ENCODE peak calls at places on chromosomes 2 and 18, in ten cellular contexts. One of them, this sample, is unnamed.
A peak's percentile ranks its signal among the peaks of the same experiment; 100 is the strongest.

GRCh38 chr18:34787931-34788532 is 77.9 kb downstream of the DTNA start:
- DNase-seq in dorsolateral prefrontal cortex: no peak
- DNase-seq in endothelial cell: peak; percentile 44
- DNase-seq in upper lobe of right lung: no peak
- DNase-seq in mammary epithelial cell: peak; percentile 42
- DNase-seq in natural killer cell: no peak
- DNase-seq in cardiac fibroblast: peak; percentile 83
- DNase-seq in choroid plexus epithelial cell: peak; percentile 83
- DNase-seq in stomach: peak; percentile 41
- DNase-seq in astrocyte of the spinal cord: peak; percentile 64
- DNase-seq in this sample: peak; percentile 19

GRCh38 chr2:190382851-190383250 is 25.3 kb upstream of the MFSD6 start:
- DNase-seq in cardiac fibroblast: peak; percentile 71
- DNase-seq in astrocyte of the spinal cord: peak; percentile 52
- DNase-seq in upper lobe of right lung: no peak
- DNase-seq in choroid plexus epithelial cell: peak; percentile 82
- DNase-seq in natural killer cell: no peak
- DNase-seq in mammary epithelial cell: peak; percentile 65
- DNase-seq in endothelial cell: no peak
- DNase-seq in stomach: no peak
- DNase-seq in dorsolateral prefrontal cortex: no peak
- DNase-seq in this sample: no peak

GRCh38 chr2:68352651-68353386 is 12.3 kb upstream of the PLEK start:
- DNase-seq in endothelial cell: no peak
- DNase-seq in mammary epithelial cell: peak; percentile 17
- DNase-seq in astrocyte of the spinal cord: no peak
- DNase-seq in upper lobe of right lung: no peak
- DNase-seq in natural killer cell: no peak
- DNase-seq in choroid plexus epithelial cell: peak; percentile 10
- DNase-seq in cardiac fibroblast: peak; percentile 50
- DNase-seq in dorsolateral prefrontal cortex: no peak
- DNase-seq in stomach: no peak
- DNase-seq in this sample: no peak

GRCh38 chr2:88329815-88330603 is 122.5 kb downstream of the FOXI3 start:
- DNase-seq in astrocyte of the spinal cord: peak; percentile 3
- DNase-seq in choroid plexus epithelial cell: peak; percentile 26
- DNase-seq in natural killer cell: no peak
- DNase-seq in endothelial cell: no peak
- DNase-seq in mammary epithelial cell: peak; percentile 81
- DNase-seq in stomach: no peak
- DNase-seq in upper lobe of right lung: no peak
- DNase-seq in cardiac fibroblast: peak; percentile 13
- DNase-seq in dorsolateral prefrontal cortex: no peak
- DNase-seq in this sample: no peak

GRCh38 chr2:241982711-241983570 is 113.4 kb downstream of the RTP5 start:
- DNase-seq in upper lobe of right lung: no peak
- DNase-seq in stomach: peak; percentile 32
- DNase-seq in astrocyte of the spinal cord: no peak
- DNase-seq in endothelial cell: no peak
- DNase-seq in mammary epithelial cell: no peak
- DNase-seq in choroid plexus epithelial cell: no peak
- DNase-seq in natural killer cell: no peak
- DNase-seq in cardiac fibroblast: no peak
- DNase-seq in dorsolateral prefrontal cortex: no peak
- DNase-seq in this sample: no peak

GRCh38 chr2:118013221-118013723 is 598 bp downstream of the CCDC93 start:
- DNase-seq in astrocyte of the spinal cord: no peak
- DNase-seq in stomach: peak; percentile 55
- DNase-seq in cardiac fibroblast: peak; percentile 22
- DNase-seq in mammary epithelial cell: peak; percentile 33
- DNase-seq in choroid plexus epithelial cell: peak; percentile 36
- DNase-seq in dorsolateral prefrontal cortex: peak; percentile 66
- DNase-seq in natural killer cell: peak; percentile 39
- DNase-seq in endothelial cell: peak; percentile 54
- DNase-seq in upper lobe of right lung: peak; percentile 86
- DNase-seq in this sample: no peak

GRCh38 chr18:50099725-50100414 is 95.1 kb downstream of the MYO5B start:
- DNase-seq in cardiac fibroblast: peak; percentile 9
- DNase-seq in choroid plexus epithelial cell: peak; percentile 25
- DNase-seq in stomach: no peak
- DNase-seq in natural killer cell: no peak
- DNase-seq in mammary epithelial cell: peak; percentile 98
- DNase-seq in upper lobe of right lung: no peak
- DNase-seq in astrocyte of the spinal cord: peak; percentile 52
- DNase-seq in endothelial cell: no peak
- DNase-seq in dorsolateral prefrontal cortex: no peak
- DNase-seq in this sample: peak; percentile 3

GRCh38 chr2:177340158-177340557 is 52.4 kb upstream of the AGPS start:
- DNase-seq in stomach: no peak
- DNase-seq in dorsolateral prefrontal cortex: no peak
- DNase-seq in upper lobe of right lung: no peak
- DNase-seq in astrocyte of the spinal cord: no peak
- DNase-seq in endothelial cell: no peak
- DNase-seq in mammary epithelial cell: no peak
- DNase-seq in cardiac fibroblast: no peak
- DNase-seq in choroid plexus epithelial cell: no peak
- DNase-seq in natural killer cell: no peak
- DNase-seq in this sample: no peak

DNA sequence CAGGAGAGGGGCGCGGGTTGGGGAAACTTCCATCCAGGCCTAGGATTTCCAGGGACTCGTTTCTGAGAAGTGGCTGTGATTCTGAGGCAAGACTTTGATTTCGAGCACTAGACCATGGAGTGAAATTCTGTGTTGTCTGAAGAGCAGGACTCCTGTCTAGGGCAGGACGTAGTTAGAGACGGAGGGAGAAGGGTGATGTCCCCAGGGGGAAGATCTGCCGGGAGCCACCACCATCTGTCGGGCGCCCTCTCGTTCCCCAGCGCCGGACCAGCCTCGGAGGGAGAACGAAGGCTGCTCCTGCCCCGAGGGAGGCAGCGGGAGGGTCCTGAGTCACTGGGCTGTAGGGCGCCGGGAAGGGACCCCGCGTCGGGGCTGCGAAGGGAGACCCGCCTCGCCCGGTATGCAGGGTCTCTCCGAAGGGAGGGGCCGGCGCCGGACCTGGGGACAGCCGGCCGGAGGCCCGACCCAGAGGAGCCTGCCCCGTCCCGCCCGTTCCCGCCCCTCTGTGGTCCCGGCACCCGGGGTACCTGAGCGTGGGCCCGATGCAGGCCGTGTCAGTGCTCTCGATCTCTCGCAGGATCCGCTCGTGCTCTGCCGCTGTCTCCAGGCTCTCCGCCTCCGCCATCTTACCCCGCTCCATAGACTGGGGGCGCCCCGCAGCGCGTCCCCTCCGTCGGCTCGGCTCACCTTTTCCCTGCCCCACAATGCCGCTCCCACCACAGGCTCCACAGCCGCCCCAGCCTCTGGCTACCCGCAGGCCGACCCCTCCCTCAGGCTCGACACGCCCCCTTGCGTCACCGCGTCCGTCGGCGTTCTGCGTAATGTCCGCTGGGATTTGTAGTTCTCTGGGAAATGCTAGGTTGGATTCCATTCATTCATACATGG is at the start of gene EXOC6B:
- DNase-seq in stomach: peak; percentile 94
- DNase-seq in natural killer cell: peak; percentile 71
- DNase-seq in upper lobe of right lung: peak; percentile 97
- DNase-seq in cardiac fibroblast: peak; percentile 90
- DNase-seq in endothelial cell: peak; percentile 97
- DNase-seq in dorsolateral prefrontal cortex: peak; percentile 97
- DNase-seq in astrocyte of the spinal cord: peak; percentile 91
- DNase-seq in mammary epithelial cell: peak; percentile 86
- DNase-seq in choroid plexus epithelial cell: peak; percentile 91
- DNase-seq in this sample: no peak
- TF ChIP-seq CTCF in stomach: no peak
- TF ChIP-seq CTCF in natural killer cell: no peak
- TF ChIP-seq CTCF in upper lobe of right lung: peak; percentile 19
- TF ChIP-seq CTCF in cardiac fibroblast: no peak
- TF ChIP-seq CTCF in endothelial cell: peak; percentile 6
- TF ChIP-seq CTCF in dorsolateral prefrontal cortex: peak; percentile 47
- TF ChIP-seq CTCF in astrocyte of the spinal cord: no peak
- TF ChIP-seq CTCF in mammary epithelial cell: no peak
- TF ChIP-seq CTCF in choroid plexus epithelial cell: no peak
- TF ChIP-seq CTCF in this sample: no peak

GRCh38 chr2:122750808-122751207 is 995.4 kb downstream of the TSN start:
- DNase-seq in cardiac fibroblast: no peak
- DNase-seq in mammary epithelial cell: no peak
- DNase-seq in choroid plexus epithelial cell: no peak
- DNase-seq in upper lobe of right lung: no peak
- DNase-seq in astrocyte of the spinal cord: no peak
- DNase-seq in natural killer cell: no peak
- DNase-seq in dorsolateral prefrontal cortex: no peak
- DNase-seq in stomach: no peak
- DNase-seq in endothelial cell: no peak
- DNase-seq in this sample: no peak

GRCh38 chr2:122750095-122750494 is 994.6 kb downstream of the TSN start:
- DNase-seq in choroid plexus epithelial cell: no peak
- DNase-seq in cardiac fibroblast: no peak
- DNase-seq in upper lobe of right lung: no peak
- DNase-seq in astrocyte of the spinal cord: no peak
- DNase-seq in dorsolateral prefrontal cortex: no peak
- DNase-seq in mammary epithelial cell: no peak
- DNase-seq in stomach: no peak
- DNase-seq in natural killer cell: no peak
- DNase-seq in endothelial cell: no peak
- DNase-seq in this sample: no peak

GRCh38 chr2:122753341-122753740 is 997.9 kb downstream of the TSN start:
- DNase-seq in upper lobe of right lung: no peak
- DNase-seq in dorsolateral prefrontal cortex: no peak
- DNase-seq in cardiac fibroblast: no peak
- DNase-seq in stomach: no peak
- DNase-seq in natural killer cell: no peak
- DNase-seq in endothelial cell: no peak
- DNase-seq in choroid plexus epithelial cell: no peak
- DNase-seq in astrocyte of the spinal cord: no peak
- DNase-seq in mammary epithelial cell: no peak
- DNase-seq in this sample: no peak

GRCh38 chr2:122749347-122749850 is 993.9 kb downstream of the TSN start:
- DNase-seq in natural killer cell: no peak
- DNase-seq in dorsolateral prefrontal cortex: no peak
- DNase-seq in mammary epithelial cell: no peak
- DNase-seq in stomach: no peak
- DNase-seq in endothelial cell: no peak
- DNase-seq in choroid plexus epithelial cell: no peak
- DNase-seq in astrocyte of the spinal cord: no peak
- DNase-seq in upper lobe of right lung: no peak
- DNase-seq in cardiac fibroblast: peak; percentile 22
- DNase-seq in this sample: no peak

DNA sequence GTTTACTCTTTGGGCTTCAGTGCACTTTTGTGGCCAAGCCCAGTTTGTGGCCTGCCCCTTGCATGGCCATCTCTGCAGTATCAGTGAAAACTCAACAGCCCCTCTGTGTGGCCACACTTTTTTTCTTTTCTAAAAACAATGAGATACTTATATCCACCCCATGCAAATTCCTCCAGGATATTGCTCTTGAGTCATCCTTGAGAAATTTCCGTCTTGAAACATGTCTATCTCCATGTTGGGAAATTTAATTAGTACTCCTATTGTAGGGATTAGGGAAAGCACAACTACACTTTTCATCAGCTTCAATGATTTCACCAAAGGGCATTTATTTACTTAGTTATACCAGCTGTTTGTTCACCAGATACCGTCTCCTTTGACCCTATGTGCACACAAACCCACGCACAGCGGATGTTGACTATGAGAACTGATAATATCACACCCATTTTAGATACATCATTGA is 993.1 kb downstream of the TSN start:
- DNase-seq in choroid plexus epithelial cell: peak; percentile 60
- DNase-seq in natural killer cell: no peak
- DNase-seq in cardiac fibroblast: peak; percentile 89
- DNase-seq in dorsolateral prefrontal cortex: no peak
- DNase-seq in endothelial cell: no peak
- DNase-seq in mammary epithelial cell: peak; percentile 92
- DNase-seq in astrocyte of the spinal cord: peak; percentile 51
- DNase-seq in upper lobe of right lung: no peak
- DNase-seq in stomach: no peak
- DNase-seq in this sample: peak; percentile 4
- TF ChIP-seq CTCF in choroid plexus epithelial cell: no peak
- TF ChIP-seq CTCF in natural killer cell: no peak
- TF ChIP-seq CTCF in cardiac fibroblast: no peak
- TF ChIP-seq CTCF in dorsolateral prefrontal cortex: no peak
- TF ChIP-seq CTCF in endothelial cell: no peak
- TF ChIP-seq CTCF in mammary epithelial cell: peak; percentile 4
- TF ChIP-seq CTCF in astrocyte of the spinal cord: no peak
- TF ChIP-seq CTCF in upper lobe of right lung: no peak
- TF ChIP-seq CTCF in stomach: no peak
- TF ChIP-seq CTCF in this sample: no peak

DNA sequence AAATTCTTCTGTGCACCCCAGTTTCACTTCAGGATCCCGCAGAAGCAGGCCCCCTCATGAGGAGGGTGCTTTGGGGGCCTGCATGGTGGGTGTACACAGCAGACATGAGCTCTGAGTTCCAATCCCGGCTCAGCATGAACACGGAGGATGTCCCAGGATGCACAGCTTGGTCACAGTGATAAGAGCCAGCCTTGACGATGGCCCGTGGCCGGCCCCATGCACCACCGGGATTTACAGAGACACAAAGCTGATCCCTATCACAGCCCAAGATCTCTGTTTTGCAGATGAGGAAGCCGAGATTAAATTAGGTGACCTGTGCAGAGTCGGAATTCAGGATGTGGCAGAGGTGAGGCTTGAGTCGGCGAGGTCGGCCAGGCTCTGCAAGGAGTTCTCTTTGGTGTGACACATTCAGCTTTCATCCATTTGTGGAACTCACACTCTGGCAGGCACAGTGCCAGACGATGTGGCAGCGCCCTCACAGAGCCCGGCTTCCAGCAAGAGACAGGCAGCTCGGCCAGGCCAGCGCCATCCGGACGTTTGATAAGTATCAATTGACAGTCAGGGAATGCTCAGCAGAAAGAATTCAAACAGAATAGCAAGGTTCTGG is 456.3 kb upstream of the MYT1L start:
- DNase-seq in stomach: no peak
- DNase-seq in cardiac fibroblast: no peak
- DNase-seq in astrocyte of the spinal cord: no peak
- DNase-seq in upper lobe of right lung: no peak
- DNase-seq in natural killer cell: no peak
- DNase-seq in mammary epithelial cell: no peak
- DNase-seq in endothelial cell: no peak
- DNase-seq in choroid plexus epithelial cell: no peak
- DNase-seq in dorsolateral prefrontal cortex: no peak
- DNase-seq in this sample: no peak
- TF ChIP-seq CTCF in stomach: no peak
- TF ChIP-seq CTCF in cardiac fibroblast: no peak
- TF ChIP-seq CTCF in astrocyte of the spinal cord: no peak
- TF ChIP-seq CTCF in upper lobe of right lung: no peak
- TF ChIP-seq CTCF in natural killer cell: no peak
- TF ChIP-seq CTCF in mammary epithelial cell: no peak
- TF ChIP-seq CTCF in endothelial cell: no peak
- TF ChIP-seq CTCF in choroid plexus epithelial cell: no peak
- TF ChIP-seq CTCF in dorsolateral prefrontal cortex: no peak
- TF ChIP-seq CTCF in this sample: no peak

DNA sequence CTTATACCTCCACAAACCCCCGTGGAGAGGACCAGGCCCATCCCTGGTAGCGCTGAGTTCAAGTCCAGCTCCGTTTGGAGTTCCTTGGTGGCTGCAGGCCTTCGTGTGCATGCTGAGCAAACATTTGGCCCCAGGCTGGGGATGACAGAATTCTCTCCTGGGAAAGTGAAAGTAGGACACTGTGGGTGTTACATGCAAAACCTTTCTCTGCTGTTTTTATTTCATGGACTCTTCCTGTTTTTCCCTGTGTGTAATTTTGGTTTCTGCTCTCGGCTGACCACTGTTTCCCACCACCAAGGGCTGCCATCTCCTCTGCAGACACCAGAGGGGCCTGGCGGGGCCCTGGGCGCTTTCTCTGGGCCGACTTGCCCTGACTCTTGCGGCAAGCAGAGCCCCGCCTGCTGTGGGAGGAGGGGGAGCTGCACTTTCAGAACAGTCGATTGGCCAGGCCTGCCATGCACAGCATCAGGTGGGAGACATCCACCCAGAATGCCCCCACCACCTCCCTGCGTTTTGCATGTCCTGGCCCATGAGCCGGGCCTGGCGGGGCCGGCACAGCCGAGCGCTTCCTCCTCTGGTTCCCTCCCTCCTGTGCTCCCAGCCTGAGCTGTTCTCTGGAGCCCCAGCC is 102.4 kb downstream of the CABLES1 start:
- DNase-seq in upper lobe of right lung: peak; percentile 81
- DNase-seq in cardiac fibroblast: peak; percentile 67
- DNase-seq in dorsolateral prefrontal cortex: peak; percentile 62
- DNase-seq in stomach: peak; percentile 57
- DNase-seq in endothelial cell: peak; percentile 42
- DNase-seq in mammary epithelial cell: peak; percentile 53
- DNase-seq in natural killer cell: peak; percentile 24
- DNase-seq in astrocyte of the spinal cord: peak; percentile 73
- DNase-seq in choroid plexus epithelial cell: peak; percentile 65
- DNase-seq in this sample: no peak
- TF ChIP-seq CTCF in upper lobe of right lung: peak; percentile 39
- TF ChIP-seq CTCF in cardiac fibroblast: peak; percentile 66
- TF ChIP-seq CTCF in dorsolateral prefrontal cortex: no peak
- TF ChIP-seq CTCF in stomach: no peak
- TF ChIP-seq CTCF in endothelial cell: no peak
- TF ChIP-seq CTCF in mammary epithelial cell: peak; percentile 6
- TF ChIP-seq CTCF in natural killer cell: no peak
- TF ChIP-seq CTCF in astrocyte of the spinal cord: peak; percentile 48
- TF ChIP-seq CTCF in choroid plexus epithelial cell: peak; percentile 59
- TF ChIP-seq CTCF in this sample: peak; percentile 9